ENCODE peak calls at places on chromosomes 1 and 21, in six cellular contexts. H is HCT116, I is K562, S is H1, Z is GM12878, G is HepG2. T is an unnamed sample.

GRCh38 chr1:219883400-219884332 is 44.7 kb downstream of the SLC30A10 start:
- DNase-seq in S (peak), G (peak), I (peak), H (no peak), Z (no peak), T (peak)

GRCh38 chr1:179910934-179911333 is 28.8 kb downstream of the TOR1AIP1 start:
- DNase-seq in G (no peak), H (no peak), I (no peak), Z (no peak), S (no peak), T (no peak)

GRCh38 chr21:40685121-40685630 is 161.8 kb downstream of the DSCAM start:
- DNase-seq in I (no peak), Z (no peak), S (no peak), H (no peak), G (no peak), T (no peak)

GRCh38 chr21:41632748-41633475 is 125.0 kb upstream of the TMPRSS2 start:
- DNase-seq in G (no peak), S (no peak), Z (no peak), I (no peak), H (no peak), T (no peak)

GRCh38 chr1:15902882-15903281 is 55.4 kb downstream of the SPEN start:
- DNase-seq in G (no peak), Z (no peak), S (no peak), I (no peak), H (no peak), T (no peak)

GRCh38 chr1:64080947-64081562 is 122.4 kb upstream of the UBE2U start:
- DNase-seq in I (no peak), Z (no peak), S (no peak), H (no peak), G (no peak), T (no peak)

GRCh38 chr21:36079010-36079649 is 9.3 kb downstream of the CBR1 start:
- DNase-seq in Z (no peak), H (no peak), S (no peak), I (peak), G (no peak), T (no peak)

GRCh38 chr21:41374177-41374712 is 12.4 kb downstream of the MX2 start:
- DNase-seq in G (no peak), S (no peak), H (no peak), Z (no peak), I (no peak), T (no peak)

GRCh38 chr21:37520801-37521200 is 154.2 kb downstream of the DYRK1A start:
- DNase-seq in Z (no peak), S (no peak), G (no peak), H (no peak), I (no peak), T (no peak)

GRCh38 chr1:37513795-37514349 is 694 bp downstream of the MEAF6 start:
- DNase-seq in H (no peak), G (peak), I (peak), S (no peak), Z (no peak), T (peak)

GRCh38 chr1:168422203-168422848 is 121.5 kb downstream of the XCL2 start:
- DNase-seq in G (no peak), H (no peak), S (no peak), Z (no peak), I (peak), T (no peak)

GRCh38 chr1:112546076-112546475 is 37.3 kb downstream of the WNT2B start:
- DNase-seq in H (no peak), G (no peak), I (no peak), Z (no peak), S (no peak), T (no peak)

GRCh38 chr1:204996981-204997380 is 46.0 kb upstream of the CNTN2 start:
- DNase-seq in I (no peak), Z (no peak), G (no peak), H (no peak), S (no peak), T (no peak)

GRCh38 chr1:3702990-3703728 is 49.1 kb upstream of the CCDC27 start:
- DNase-seq in I (no peak), S (no peak), G (no peak), H (no peak), Z (no peak), T (no peak)

GRCh38 chr1:32042330-32042729 is 28.7 kb downstream of the KHDRBS1 start:
- DNase-seq in G (no peak), S (no peak), I (no peak), Z (no peak), H (no peak), T (no peak)

GRCh38 chr1:57761628-57762027 is 337.8 kb upstream of the DAB1 start:
- DNase-seq in I (no peak), Z (no peak), S (no peak), H (no peak), G (no peak), T (no peak)

GRCh38 chr21:40269239-40269638 is 402.0 kb downstream of the PCP4 start:
- DNase-seq in I (no peak), S (no peak), Z (no peak), G (no peak), H (no peak), T (no peak)

GRCh38 chr1:51955797-51956527 is 34.5 kb downstream of the RAB3B start:
- DNase-seq in S (no peak), I (no peak), H (no peak), G (no peak), Z (peak), T (no peak)

GRCh38 chr1:212797681-212798080 is 6.0 kb downstream of the TATDN3 start:
- DNase-seq in I (no peak), G (no peak), S (no peak), Z (no peak), H (no peak), T (no peak)

GRCh38 chr1:212791676-212792395 is at the start of the genes NSL1 and TATDN3:
- DNase-seq in H (peak), Z (peak), G (peak), I (peak), S (peak), T (peak)

GRCh38 chr1:212791261-212791675 is 309 bp downstream of the NSL1 start:
- DNase-seq in Z (no peak), H (no peak), G (no peak), S (no peak), I (no peak), T (no peak)

GRCh38 chr1:212794561-212795014 is 2.9 kb downstream of the TATDN3 start:
- DNase-seq in I (peak), H (no peak), S (no peak), G (peak), Z (peak), T (no peak)

GRCh38 chr1:212792396-212792908 is 758 bp downstream of the TATDN3 start:
- DNase-seq in H (no peak), Z (no peak), I (peak), G (no peak), S (no peak), T (no peak)
- TF ChIP-seq ATF3 in H (no peak), Z (no peak), I (no peak), G (no peak), S (no peak), T (no peak)

GRCh38 chr1:94803517-94804441 is 16.4 kb upstream of the SLC44A3 start:
- DNase-seq in G (peak), I (no peak), H (no peak), Z (no peak), S (no peak), T (no peak)

GRCh38 chr1:94804442-94804837 is 15.7 kb upstream of the SLC44A3 start:
- DNase-seq in Z (no peak), I (no peak), S (no peak), G (no peak), H (no peak), T (no peak)

GRCh38 chr1:94805912-94806311 is 14.2 kb upstream of the SLC44A3 start:
- DNase-seq in S (no peak), I (peak), G (peak), Z (no peak), H (peak), T (peak)

GRCh38 chr1:94801919-94802546 is 18.1 kb upstream of the SLC44A3 start:
- DNase-seq in I (peak), G (peak), S (peak), Z (no peak), H (peak), T (peak)

GRCh38 chr1:94803106-94803505 is 17.1 kb upstream of the SLC44A3 start:
- DNase-seq in I (no peak), Z (no peak), H (no peak), G (no peak), S (no peak), T (no peak)
- TF ChIP-seq ATF3 in I (no peak), Z (no peak), H (no peak), G (no peak), S (no peak), T (no peak)

GRCh38 chr1:155084722-155085503 is 6.3 kb downstream of the EFNA3 start:
- DNase-seq in S (peak), Z (peak), G (peak), H (peak), I (peak), T (peak)
- TF ChIP-seq ATF3 in S (peak), Z (no peak), G (peak), H (no peak), I (peak), T (no peak)

GRCh38 chr1:185402930-185403329 is 85.9 kb upstream of the IVNS1ABP start:
- DNase-seq in S (no peak), Z (no peak), G (no peak), I (peak), H (no peak), T (no peak)
- TF ChIP-seq ATF3 in S (no peak), Z (no peak), G (no peak), I (no peak), H (no peak), T (no peak)

GRCh38 chr1:70866522-70867256 is 180.9 kb downstream of the PTGER3 start:
- DNase-seq in Z (no peak), H (no peak), G (no peak), I (no peak), S (no peak), T (peak)
- TF ChIP-seq ATF3 in Z (no peak), H (no peak), G (no peak), I (no peak), S (no peak), T (no peak)

GRCh38 chr1:228316589-228317387 is 89.8 kb downstream of the TRIM11 start:
- DNase-seq in H (no peak), G (no peak), Z (no peak), I (no peak), S (no peak), T (no peak)
- TF ChIP-seq ATF3 in H (no peak), G (no peak), Z (no peak), I (no peak), S (no peak), T (no peak)